ENCODE peak calls at places on chromosomes 12 and 14, in eight cellular contexts. One of them, this sample, is unnamed.
A peak's percentile ranks its signal among the peaks of the same experiment; 100 is the strongest.

GRCh38 chr12:100534625-100535227 is 38.8 kb upstream of the GAS2L3 start:
- DNase-seq in K562: no peak
- DNase-seq in HepG2: no peak
- DNase-seq in GM23248: no peak
- DNase-seq in mammary epithelial cell: no peak
- DNase-seq in neural progenitor cell: no peak
- DNase-seq in Karpas-422: no peak
- DNase-seq in HCT116: no peak
- DNase-seq in this sample: no peak

GRCh38 chr14:68653754-68654153 is 139.1 kb downstream of the ZFP36L1 start:
- DNase-seq in Karpas-422: no peak
- DNase-seq in HCT116: no peak
- DNase-seq in neural progenitor cell: no peak
- DNase-seq in GM23248: no peak
- DNase-seq in mammary epithelial cell: no peak
- DNase-seq in HepG2: no peak
- DNase-seq in K562: no peak
- DNase-seq in this sample: peak; percentile 8

GRCh38 chr12:53963005-53963404 is 8.3 kb downstream of the HOXC12 start:
- DNase-seq in HCT116: no peak
- DNase-seq in neural progenitor cell: no peak
- DNase-seq in GM23248: no peak
- DNase-seq in mammary epithelial cell: no peak
- DNase-seq in K562: no peak
- DNase-seq in HepG2: no peak
- DNase-seq in Karpas-422: no peak
- DNase-seq in this sample: no peak

GRCh38 chr12:60059180-60059579 is 463.4 kb downstream of the SLC16A7 start:
- DNase-seq in neural progenitor cell: no peak
- DNase-seq in GM23248: peak; percentile 23
- DNase-seq in Karpas-422: no peak
- DNase-seq in K562: no peak
- DNase-seq in HepG2: no peak
- DNase-seq in HCT116: no peak
- DNase-seq in mammary epithelial cell: no peak
- DNase-seq in this sample: no peak

GRCh38 chr14:21287166-21287565 is 7.3 kb downstream of the RPGRIP1 start:
- DNase-seq in neural progenitor cell: no peak
- DNase-seq in GM23248: no peak
- DNase-seq in HepG2: no peak
- DNase-seq in K562: no peak
- DNase-seq in Karpas-422: no peak
- DNase-seq in HCT116: no peak
- DNase-seq in mammary epithelial cell: no peak
- DNase-seq in this sample: no peak

GRCh38 chr12:130127909-130128763 is 34.1 kb upstream of the FZD10 start:
- DNase-seq in mammary epithelial cell: no peak
- DNase-seq in neural progenitor cell: no peak
- DNase-seq in GM23248: peak; percentile 59
- DNase-seq in Karpas-422: no peak
- DNase-seq in HCT116: no peak
- DNase-seq in HepG2: no peak
- DNase-seq in K562: no peak
- DNase-seq in this sample: no peak

GRCh38 chr14:38994721-38995120 is 108.3 kb downstream of the SEC23A start:
- DNase-seq in HepG2: no peak
- DNase-seq in Karpas-422: no peak
- DNase-seq in HCT116: no peak
- DNase-seq in GM23248: no peak
- DNase-seq in neural progenitor cell: no peak
- DNase-seq in K562: no peak
- DNase-seq in mammary epithelial cell: no peak
- DNase-seq in this sample: no peak

GRCh38 chr14:104342435-104343293 is 204.3 kb downstream of the KIF26A start:
- DNase-seq in K562: no peak
- DNase-seq in GM23248: no peak
- DNase-seq in mammary epithelial cell: no peak
- DNase-seq in HepG2: no peak
- DNase-seq in Karpas-422: no peak
- DNase-seq in HCT116: no peak
- DNase-seq in neural progenitor cell: peak; percentile 68
- DNase-seq in this sample: peak; percentile 81

GRCh38 chr12:130807309-130807708 is 31.7 kb downstream of the STX2 start:
- DNase-seq in mammary epithelial cell: no peak
- DNase-seq in Karpas-422: no peak
- DNase-seq in K562: no peak
- DNase-seq in HCT116: no peak
- DNase-seq in GM23248: no peak
- DNase-seq in neural progenitor cell: no peak
- DNase-seq in HepG2: no peak
- DNase-seq in this sample: no peak

GRCh38 chr14:89507926-89508460 is 91.0 kb upstream of the FOXN3 start:
- DNase-seq in K562: no peak
- DNase-seq in neural progenitor cell: no peak
- DNase-seq in Karpas-422: no peak
- DNase-seq in GM23248: peak; percentile 63
- DNase-seq in HepG2: no peak
- DNase-seq in mammary epithelial cell: peak; percentile 79
- DNase-seq in HCT116: peak; percentile 38
- DNase-seq in this sample: no peak

GRCh38 chr14:58270628-58271027 is 26.0 kb downstream of the PSMA3 start:
- DNase-seq in GM23248: no peak
- DNase-seq in K562: no peak
- DNase-seq in HepG2: no peak
- DNase-seq in HCT116: no peak
- DNase-seq in mammary epithelial cell: no peak
- DNase-seq in neural progenitor cell: no peak
- DNase-seq in Karpas-422: no peak
- DNase-seq in this sample: no peak

GRCh38 chr12:90979936-90980335 is 24.8 kb downstream of the EPYC start:
- DNase-seq in mammary epithelial cell: no peak
- DNase-seq in Karpas-422: no peak
- DNase-seq in HCT116: no peak
- DNase-seq in HepG2: no peak
- DNase-seq in K562: no peak
- DNase-seq in GM23248: peak; percentile 45
- DNase-seq in neural progenitor cell: no peak
- DNase-seq in this sample: no peak

GRCh38 chr14:90500665-90501370 is 104.0 kb downstream of the CALM1 start:
- DNase-seq in K562: peak; percentile 58
- DNase-seq in HepG2: peak; percentile 46
- DNase-seq in GM23248: no peak
- DNase-seq in neural progenitor cell: peak; percentile 39
- DNase-seq in mammary epithelial cell: no peak
- DNase-seq in HCT116: no peak
- DNase-seq in Karpas-422: no peak
- DNase-seq in this sample: no peak

GRCh38 chr14:52706286-52706685 is 714 bp upstream of the PSMC6 start:
- DNase-seq in K562: peak; percentile 39
- DNase-seq in GM23248: no peak
- DNase-seq in HepG2: no peak
- DNase-seq in Karpas-422: peak; percentile 58
- DNase-seq in mammary epithelial cell: no peak
- DNase-seq in neural progenitor cell: no peak
- DNase-seq in HCT116: no peak
- DNase-seq in this sample: no peak

GRCh38 chr12:79555006-79555925 is 135.5 kb downstream of the PAWR start:
- DNase-seq in neural progenitor cell: no peak
- DNase-seq in HCT116: peak; percentile 26
- DNase-seq in Karpas-422: peak; percentile 59
- DNase-seq in GM23248: peak; percentile 67
- DNase-seq in K562: no peak
- DNase-seq in mammary epithelial cell: peak; percentile 28
- DNase-seq in HepG2: peak; percentile 62
- DNase-seq in this sample: no peak

GRCh38 chr12:52179396-52179973 is 12.3 kb downstream of the KRT80 start:
- DNase-seq in Karpas-422: no peak
- DNase-seq in K562: no peak
- DNase-seq in HepG2: no peak
- DNase-seq in GM23248: no peak
- DNase-seq in neural progenitor cell: no peak
- DNase-seq in mammary epithelial cell: no peak
- DNase-seq in HCT116: no peak
- DNase-seq in this sample: no peak

GRCh38 chr14:35374273-35374681 is 30.3 kb downstream of the NFKBIA start:
- DNase-seq in HCT116: peak; percentile 35
- DNase-seq in Karpas-422: no peak
- DNase-seq in neural progenitor cell: no peak
- DNase-seq in HepG2: peak; percentile 89
- DNase-seq in K562: no peak
- DNase-seq in mammary epithelial cell: peak; percentile 94
- DNase-seq in GM23248: peak; percentile 98
- DNase-seq in this sample: no peak

GRCh38 chr12:89354630-89354931 is 2.3 kb upstream of the DUSP6 start:
- DNase-seq in mammary epithelial cell: no peak
- DNase-seq in K562: no peak
- DNase-seq in neural progenitor cell: no peak
- DNase-seq in GM23248: no peak
- DNase-seq in HCT116: no peak
- DNase-seq in HepG2: no peak
- DNase-seq in Karpas-422: no peak
- DNase-seq in this sample: no peak

GRCh38 chr12:111322336-111323250 is 46.3 kb downstream of the PHETA1 start:
- DNase-seq in K562: no peak
- DNase-seq in neural progenitor cell: no peak
- DNase-seq in HCT116: no peak
- DNase-seq in HepG2: no peak
- DNase-seq in mammary epithelial cell: no peak
- DNase-seq in Karpas-422: no peak
- DNase-seq in GM23248: peak; percentile 71
- DNase-seq in this sample: no peak

GRCh38 chr12:128940090-128940888 is 87.0 kb downstream of the GLT1D1 start:
- DNase-seq in HCT116: no peak
- DNase-seq in HepG2: no peak
- DNase-seq in mammary epithelial cell: no peak
- DNase-seq in neural progenitor cell: no peak
- DNase-seq in Karpas-422: no peak
- DNase-seq in K562: no peak
- DNase-seq in GM23248: no peak
- DNase-seq in this sample: no peak

GRCh38 chr12:53219116-53219955 is 12.3 kb upstream of the ITGB7 start:
- DNase-seq in neural progenitor cell: no peak
- DNase-seq in GM23248: peak; percentile 84
- DNase-seq in mammary epithelial cell: peak; percentile 47
- DNase-seq in K562: peak; percentile 62
- DNase-seq in HepG2: no peak
- DNase-seq in Karpas-422: peak; percentile 58
- DNase-seq in HCT116: no peak
- DNase-seq in this sample: peak; percentile 66

GRCh38 chr12:116443706-116444589 is 115.2 kb upstream of the MAP1LC3B2 start:
- DNase-seq in GM23248: no peak
- DNase-seq in neural progenitor cell: no peak
- DNase-seq in mammary epithelial cell: peak; percentile 40
- DNase-seq in HepG2: no peak
- DNase-seq in HCT116: no peak
- DNase-seq in K562: peak; percentile 24
- DNase-seq in Karpas-422: no peak
- DNase-seq in this sample: no peak

GRCh38 chr12:95583933-95584332 is 32.7 kb upstream of the USP44 start:
- DNase-seq in mammary epithelial cell: no peak
- DNase-seq in Karpas-422: no peak
- DNase-seq in HepG2: no peak
- DNase-seq in HCT116: peak; percentile 8
- DNase-seq in K562: no peak
- DNase-seq in neural progenitor cell: no peak
- DNase-seq in GM23248: no peak
- DNase-seq in this sample: peak; percentile 60

GRCh38 chr14:89256273-89256672 is 160.8 kb downstream of the FOXN3 start:
- DNase-seq in mammary epithelial cell: no peak
- DNase-seq in neural progenitor cell: no peak
- DNase-seq in HCT116: no peak
- DNase-seq in GM23248: no peak
- DNase-seq in K562: no peak
- DNase-seq in HepG2: no peak
- DNase-seq in Karpas-422: no peak
- DNase-seq in this sample: no peak

GRCh38 chr14:103217538-103217937 is 94.3 kb downstream of the TNFAIP2 start:
- DNase-seq in Karpas-422: no peak
- DNase-seq in neural progenitor cell: no peak
- DNase-seq in GM23248: no peak
- DNase-seq in HCT116: no peak
- DNase-seq in K562: no peak
- DNase-seq in mammary epithelial cell: no peak
- DNase-seq in HepG2: no peak
- DNase-seq in this sample: no peak
- H3K4me3 ChIP-seq in Karpas-422: no peak overlapping the region
- H3K4me3 ChIP-seq in neural progenitor cell: no peak overlapping the region
- H3K4me3 ChIP-seq in GM23248: no peak overlapping the region
- H3K4me3 ChIP-seq in HCT116: no peak overlapping the region
- H3K4me3 ChIP-seq in K562: no peak overlapping the region
- H3K4me3 ChIP-seq in mammary epithelial cell: no peak overlapping the region
- H3K4me3 ChIP-seq in HepG2: no peak overlapping the region
- H3K4me3 ChIP-seq in this sample: no peak overlapping the region

GRCh38 chr12:19739195-19739776 is 300.0 kb downstream of the AEBP2 start:
- DNase-seq in neural progenitor cell: peak; percentile 61
- DNase-seq in Karpas-422: peak; percentile 82
- DNase-seq in K562: peak; percentile 12
- DNase-seq in HepG2: peak; percentile 41
- DNase-seq in GM23248: peak; percentile 72
- DNase-seq in HCT116: peak; percentile 40
- DNase-seq in mammary epithelial cell: peak; percentile 33
- DNase-seq in this sample: peak; percentile 63
- H3K9ac ChIP-seq in neural progenitor cell: no peak overlapping the region
- H3K9ac ChIP-seq in Karpas-422: no peak overlapping the region
- H3K9ac ChIP-seq in K562: no peak overlapping the region
- H3K9ac ChIP-seq in HepG2: no peak overlapping the region
- H3K9ac ChIP-seq in GM23248: no peak overlapping the region
- H3K9ac ChIP-seq in HCT116: no peak overlapping the region
- H3K9ac ChIP-seq in mammary epithelial cell: no peak overlapping the region
- H3K9ac ChIP-seq in this sample: no peak overlapping the region

GRCh38 chr12:14952295-14952995 is 9.0 kb downstream of the ARHGDIB start:
- DNase-seq in mammary epithelial cell: peak; percentile 95
- DNase-seq in neural progenitor cell: no peak
- DNase-seq in Karpas-422: peak; percentile 76
- DNase-seq in GM23248: peak; percentile 98
- DNase-seq in HepG2: peak; percentile 42
- DNase-seq in K562: no peak
- DNase-seq in HCT116: peak; percentile 48
- DNase-seq in this sample: no peak
- H3K4me3 ChIP-seq in mammary epithelial cell: no peak overlapping the region
- H3K4me3 ChIP-seq in neural progenitor cell: no peak overlapping the region
- H3K4me3 ChIP-seq in Karpas-422: no peak overlapping the region
- H3K4me3 ChIP-seq in GM23248: no peak overlapping the region
- H3K4me3 ChIP-seq in HepG2: no peak overlapping the region
- H3K4me3 ChIP-seq in K562: no peak overlapping the region
- H3K4me3 ChIP-seq in HCT116: no peak overlapping the region
- H3K4me3 ChIP-seq in this sample: no peak overlapping the region

DNA sequence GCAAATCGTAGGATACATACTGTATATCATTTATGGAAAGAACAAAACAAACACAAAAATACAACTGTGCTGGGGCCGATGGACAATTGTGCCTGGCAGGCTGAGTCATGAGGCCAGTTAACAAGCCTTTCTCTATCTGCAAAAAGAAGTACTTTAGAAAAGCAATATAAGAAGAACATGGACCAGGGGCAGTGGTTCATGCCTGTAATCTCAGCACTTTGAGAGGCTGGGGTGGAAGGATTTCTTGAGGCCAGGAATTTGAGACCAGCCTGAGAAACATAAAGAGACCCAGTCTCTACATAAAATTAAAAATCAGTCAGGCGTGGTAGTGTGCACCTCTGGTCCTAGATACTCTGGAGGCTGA is 13.8 kb upstream of the CD27 start:
- DNase-seq in K562: no peak
- DNase-seq in HCT116: no peak
- DNase-seq in neural progenitor cell: no peak
- DNase-seq in GM23248: peak; percentile 72
- DNase-seq in HepG2: no peak
- DNase-seq in Karpas-422: peak; percentile 73
- DNase-seq in mammary epithelial cell: no peak
- DNase-seq in this sample: peak; percentile 39
- H3K9ac ChIP-seq in K562: no peak overlapping the region
- H3K9ac ChIP-seq in HCT116: peak overlapping the region; percentile 48
- H3K9ac ChIP-seq in neural progenitor cell: no peak overlapping the region
- H3K9ac ChIP-seq in GM23248: peak overlapping the region; percentile 93
- H3K9ac ChIP-seq in HepG2: no peak overlapping the region
- H3K9ac ChIP-seq in Karpas-422: peak overlapping the region; percentile 75
- H3K9ac ChIP-seq in mammary epithelial cell: peak overlapping the region; percentile 42
- H3K9ac ChIP-seq in this sample: no peak overlapping the region

This sample was measured in endodermal cell.